ENCODE peak calls at places on chromosomes 12 and 14, in six cellular contexts. One of them, this sample, is unnamed.

GRCh38 chr14:80862983-80863382 is 78.6 kb downstream of the CEP128 start:
- DNase-seq in left ventricle myocardium inferior: no peak
- DNase-seq in colonic mucosa: no peak
- DNase-seq in psoas muscle: no peak
- DNase-seq in Panc1: no peak
- DNase-seq in astrocyte of the cerebellum: no peak
- DNase-seq in this sample: no peak

GRCh38 chr12:559907-560455 is 100.2 kb downstream of the B4GALNT3 start:
- DNase-seq in left ventricle myocardium inferior: no peak
- DNase-seq in colonic mucosa: no peak
- DNase-seq in astrocyte of the cerebellum: no peak
- DNase-seq in Panc1: no peak
- DNase-seq in psoas muscle: no peak
- DNase-seq in this sample: no peak

GRCh38 chr12:26252946-26253345 is 57.6 kb downstream of the SSPN start:
- DNase-seq in Panc1: no peak
- DNase-seq in astrocyte of the cerebellum: no peak
- DNase-seq in colonic mucosa: no peak
- DNase-seq in psoas muscle: no peak
- DNase-seq in left ventricle myocardium inferior: no peak
- DNase-seq in this sample: no peak

GRCh38 chr12:122987086-122987951 is 6.8 kb downstream of the ARL6IP4 start:
- DNase-seq in astrocyte of the cerebellum: no peak
- DNase-seq in psoas muscle: no peak
- DNase-seq in colonic mucosa: no peak
- DNase-seq in left ventricle myocardium inferior: no peak
- DNase-seq in Panc1: no peak
- DNase-seq in this sample: no peak

GRCh38 chr12:106112094-106112822 is 26.5 kb downstream of the NUAK1 start:
- DNase-seq in psoas muscle: peak
- DNase-seq in colonic mucosa: no peak
- DNase-seq in Panc1: no peak
- DNase-seq in astrocyte of the cerebellum: no peak
- DNase-seq in left ventricle myocardium inferior: no peak
- DNase-seq in this sample: no peak

GRCh38 chr12:47773062-47773857 is at the start of gene SLC48A1:
- DNase-seq in left ventricle myocardium inferior: peak
- DNase-seq in Panc1: no peak
- DNase-seq in psoas muscle: peak
- DNase-seq in astrocyte of the cerebellum: no peak
- DNase-seq in colonic mucosa: peak
- DNase-seq in this sample: no peak

GRCh38 chr12:95547522-95548055 is 3.7 kb downstream of the USP44 start:
- DNase-seq in psoas muscle: no peak
- DNase-seq in astrocyte of the cerebellum: no peak
- DNase-seq in Panc1: no peak
- DNase-seq in left ventricle myocardium inferior: no peak
- DNase-seq in colonic mucosa: no peak
- DNase-seq in this sample: peak

GRCh38 chr12:52041695-52042123 is 9.5 kb upstream of the NR4A1 start:
- DNase-seq in astrocyte of the cerebellum: no peak
- DNase-seq in colonic mucosa: no peak
- DNase-seq in left ventricle myocardium inferior: peak
- DNase-seq in Panc1: no peak
- DNase-seq in psoas muscle: no peak
- DNase-seq in this sample: no peak

GRCh38 chr12:49336645-49337584 is at the start of gene C1QL4:
- DNase-seq in Panc1: no peak
- DNase-seq in colonic mucosa: peak
- DNase-seq in astrocyte of the cerebellum: peak
- DNase-seq in psoas muscle: peak
- DNase-seq in left ventricle myocardium inferior: peak
- DNase-seq in this sample: no peak

GRCh38 chr14:104979758-104980591 is 1.8 kb upstream of the AHNAK2 start:
- DNase-seq in Panc1: no peak
- DNase-seq in psoas muscle: peak
- DNase-seq in colonic mucosa: peak
- DNase-seq in left ventricle myocardium inferior: peak
- DNase-seq in astrocyte of the cerebellum: no peak
- DNase-seq in this sample: no peak

GRCh38 chr12:162467-163307 is 51.3 kb downstream of the SLC6A12 start:
- DNase-seq in Panc1: no peak
- DNase-seq in colonic mucosa: no peak
- DNase-seq in astrocyte of the cerebellum: no peak
- DNase-seq in psoas muscle: no peak
- DNase-seq in left ventricle myocardium inferior: no peak
- DNase-seq in this sample: no peak

GRCh38 chr12:121499929-121500793 is 80.7 kb downstream of the KDM2B start:
- DNase-seq in psoas muscle: peak
- DNase-seq in astrocyte of the cerebellum: peak
- DNase-seq in left ventricle myocardium inferior: peak
- DNase-seq in Panc1: no peak
- DNase-seq in colonic mucosa: peak
- DNase-seq in this sample: no peak

GRCh38 chr12:59803735-59804134 is 207.9 kb downstream of the SLC16A7 start:
- DNase-seq in astrocyte of the cerebellum: peak
- DNase-seq in colonic mucosa: no peak
- DNase-seq in psoas muscle: no peak
- DNase-seq in left ventricle myocardium inferior: no peak
- DNase-seq in Panc1: no peak
- DNase-seq in this sample: no peak

GRCh38 chr12:59808317-59808910 is 212.6 kb downstream of the SLC16A7 start:
- DNase-seq in Panc1: peak
- DNase-seq in left ventricle myocardium inferior: no peak
- DNase-seq in psoas muscle: no peak
- DNase-seq in astrocyte of the cerebellum: peak
- DNase-seq in colonic mucosa: no peak
- DNase-seq in this sample: no peak

GRCh38 chr14:92846162-92846897 is 52.2 kb downstream of the GOLGA5 start:
- DNase-seq in psoas muscle: no peak
- DNase-seq in colonic mucosa: no peak
- DNase-seq in left ventricle myocardium inferior: no peak
- DNase-seq in astrocyte of the cerebellum: no peak
- DNase-seq in Panc1: no peak
- DNase-seq in this sample: peak

GRCh38 chr12:72869025-72869424 is 596.9 kb downstream of the TRHDE start:
- DNase-seq in Panc1: no peak
- DNase-seq in colonic mucosa: no peak
- DNase-seq in left ventricle myocardium inferior: no peak
- DNase-seq in psoas muscle: no peak
- DNase-seq in astrocyte of the cerebellum: no peak
- DNase-seq in this sample: no peak

GRCh38 chr12:52010152-52010622 is 3.4 kb downstream of the TAMALIN start:
- DNase-seq in astrocyte of the cerebellum: peak
- DNase-seq in left ventricle myocardium inferior: peak
- DNase-seq in psoas muscle: peak
- DNase-seq in Panc1: no peak
- DNase-seq in colonic mucosa: peak
- DNase-seq in this sample: no peak

GRCh38 chr12:30000401-30000800 is 216.7 kb upstream of the TMTC1 start:
- DNase-seq in Panc1: no peak
- DNase-seq in astrocyte of the cerebellum: peak
- DNase-seq in colonic mucosa: no peak
- DNase-seq in psoas muscle: no peak
- DNase-seq in left ventricle myocardium inferior: no peak
- DNase-seq in this sample: no peak

GRCh38 chr12:85527192-85527591 is 247.2 kb downstream of the ALX1 start:
- DNase-seq in left ventricle myocardium inferior: no peak
- DNase-seq in psoas muscle: no peak
- DNase-seq in astrocyte of the cerebellum: no peak
- DNase-seq in colonic mucosa: no peak
- DNase-seq in Panc1: no peak
- DNase-seq in this sample: no peak

GRCh38 chr12:78290606-78291345 is 460.1 kb downstream of the NAV3 start:
- DNase-seq in psoas muscle: no peak
- DNase-seq in Panc1: no peak
- DNase-seq in astrocyte of the cerebellum: peak
- DNase-seq in colonic mucosa: no peak
- DNase-seq in left ventricle myocardium inferior: no peak
- DNase-seq in this sample: peak

GRCh38 chr12:123790901-123791486 is 28.9 kb downstream of the DNAH10 start:
- DNase-seq in colonic mucosa: no peak
- DNase-seq in Panc1: no peak
- DNase-seq in astrocyte of the cerebellum: no peak
- DNase-seq in left ventricle myocardium inferior: no peak
- DNase-seq in psoas muscle: no peak
- DNase-seq in this sample: no peak

GRCh38 chr12:126784328-126784921 is 1482.5 kb upstream of the TMEM132C start:
- DNase-seq in astrocyte of the cerebellum: peak
- DNase-seq in psoas muscle: no peak
- DNase-seq in Panc1: no peak
- DNase-seq in left ventricle myocardium inferior: no peak
- DNase-seq in colonic mucosa: peak
- DNase-seq in this sample: peak

GRCh38 chr14:99472937-99473336 is 7.7 kb downstream of the SETD3 start:
- DNase-seq in colonic mucosa: no peak
- DNase-seq in psoas muscle: no peak
- DNase-seq in left ventricle myocardium inferior: no peak
- DNase-seq in Panc1: no peak
- DNase-seq in astrocyte of the cerebellum: no peak
- DNase-seq in this sample: no peak

GRCh38 chr14:67453575-67454300 is 34.8 kb downstream of the TMEM229B start:
- DNase-seq in colonic mucosa: no peak
- DNase-seq in left ventricle myocardium inferior: no peak
- DNase-seq in psoas muscle: no peak
- DNase-seq in Panc1: no peak
- DNase-seq in astrocyte of the cerebellum: no peak
- DNase-seq in this sample: no peak
- TF ChIP-seq CTCF in colonic mucosa: no peak
- TF ChIP-seq CTCF in left ventricle myocardium inferior: no peak
- TF ChIP-seq CTCF in psoas muscle: no peak
- TF ChIP-seq CTCF in Panc1: no peak
- TF ChIP-seq CTCF in astrocyte of the cerebellum: no peak
- TF ChIP-seq CTCF in this sample: no peak

GRCh38 chr12:42794811-42795210 is 205.3 kb upstream of the PRICKLE1 start:
- DNase-seq in Panc1: no peak
- DNase-seq in psoas muscle: no peak
- DNase-seq in colonic mucosa: no peak
- DNase-seq in astrocyte of the cerebellum: no peak
- DNase-seq in left ventricle myocardium inferior: no peak
- DNase-seq in this sample: no peak

GRCh38 chr12:42791399-42791798 is 201.9 kb upstream of the PRICKLE1 start:
- DNase-seq in left ventricle myocardium inferior: no peak
- DNase-seq in Panc1: no peak
- DNase-seq in psoas muscle: no peak
- DNase-seq in astrocyte of the cerebellum: no peak
- DNase-seq in colonic mucosa: no peak
- DNase-seq in this sample: no peak

GRCh38 chr12:42789808-42790760 is 200.5 kb upstream of the PRICKLE1 start:
- DNase-seq in astrocyte of the cerebellum: no peak
- DNase-seq in Panc1: no peak
- DNase-seq in colonic mucosa: no peak
- DNase-seq in left ventricle myocardium inferior: no peak
- DNase-seq in psoas muscle: no peak
- DNase-seq in this sample: no peak

GRCh38 chr12:42790761-42791151 is 201.2 kb upstream of the PRICKLE1 start:
- DNase-seq in Panc1: no peak
- DNase-seq in psoas muscle: no peak
- DNase-seq in colonic mucosa: no peak
- DNase-seq in left ventricle myocardium inferior: no peak
- DNase-seq in astrocyte of the cerebellum: peak
- DNase-seq in this sample: no peak

GRCh38 chr12:42792265-42792664 is 202.7 kb upstream of the PRICKLE1 start:
- DNase-seq in psoas muscle: no peak
- DNase-seq in left ventricle myocardium inferior: no peak
- DNase-seq in astrocyte of the cerebellum: no peak
- DNase-seq in Panc1: no peak
- DNase-seq in colonic mucosa: no peak
- DNase-seq in this sample: no peak
- TF ChIP-seq CTCF in psoas muscle: no peak
- TF ChIP-seq CTCF in left ventricle myocardium inferior: no peak
- TF ChIP-seq CTCF in astrocyte of the cerebellum: peak
- TF ChIP-seq CTCF in Panc1: peak
- TF ChIP-seq CTCF in colonic mucosa: no peak
- TF ChIP-seq CTCF in this sample: peak

GRCh38 chr14:101534198-101534597 is 27.1 kb upstream of the DIO3 start:
- DNase-seq in psoas muscle: no peak
- DNase-seq in Panc1: no peak
- DNase-seq in left ventricle myocardium inferior: no peak
- DNase-seq in astrocyte of the cerebellum: no peak
- DNase-seq in colonic mucosa: no peak
- DNase-seq in this sample: no peak
- TF ChIP-seq CTCF in psoas muscle: no peak
- TF ChIP-seq CTCF in Panc1: no peak
- TF ChIP-seq CTCF in left ventricle myocardium inferior: no peak
- TF ChIP-seq CTCF in astrocyte of the cerebellum: no peak
- TF ChIP-seq CTCF in colonic mucosa: no peak
- TF ChIP-seq CTCF in this sample: no peak

GRCh38 chr12:76559277-76560082 is at the start of gene OSBPL8:
- DNase-seq in Panc1: no peak
- DNase-seq in psoas muscle: peak
- DNase-seq in astrocyte of the cerebellum: peak
- DNase-seq in colonic mucosa: peak
- DNase-seq in left ventricle myocardium inferior: peak
- DNase-seq in this sample: peak
- TF ChIP-seq CTCF in Panc1: peak
- TF ChIP-seq CTCF in psoas muscle: peak
- TF ChIP-seq CTCF in astrocyte of the cerebellum: no peak
- TF ChIP-seq CTCF in colonic mucosa: no peak
- TF ChIP-seq CTCF in left ventricle myocardium inferior: peak
- TF ChIP-seq CTCF in this sample: no peak